ENCODE peak calls at places on chromosome 10, in nine cellular contexts. One of them, this sample, is unnamed.

GRCh38 chr10:122495406-122496340 is 34.3 kb downstream of the HTRA1 start:
- DNase-seq in A549: no peak
- DNase-seq in prostate gland: peak
- DNase-seq in gastrocnemius medialis: peak
- DNase-seq in transverse colon: no peak
- DNase-seq in adrenal gland: peak
- DNase-seq in H1: no peak
- DNase-seq in testis: peak
- DNase-seq in spleen: no peak
- DNase-seq in this sample: peak

GRCh38 chr10:5165738-5166137 is 19.2 kb downstream of the AKR1C8 start:
- DNase-seq in A549: peak
- DNase-seq in prostate gland: no peak
- DNase-seq in gastrocnemius medialis: no peak
- DNase-seq in transverse colon: no peak
- DNase-seq in adrenal gland: no peak
- DNase-seq in H1: no peak
- DNase-seq in testis: no peak
- DNase-seq in spleen: no peak
- DNase-seq in this sample: no peak

GRCh38 chr10:34157501-34157900 is 657.6 kb downstream of the PARD3 start:
- DNase-seq in A549: no peak
- DNase-seq in prostate gland: no peak
- DNase-seq in gastrocnemius medialis: no peak
- DNase-seq in transverse colon: no peak
- DNase-seq in adrenal gland: no peak
- DNase-seq in H1: no peak
- DNase-seq in testis: no peak
- DNase-seq in spleen: no peak
- DNase-seq in this sample: no peak

GRCh38 chr10:70985824-70986336 is 97.5 kb upstream of the PCBD1 start:
- DNase-seq in A549: no peak
- DNase-seq in prostate gland: peak
- DNase-seq in gastrocnemius medialis: peak
- DNase-seq in transverse colon: peak
- DNase-seq in adrenal gland: no peak
- DNase-seq in H1: no peak
- DNase-seq in testis: no peak
- DNase-seq in spleen: peak
- DNase-seq in this sample: no peak

GRCh38 chr10:123442901-123443300 is 223.3 kb upstream of the GPR26 start:
- DNase-seq in A549: no peak
- DNase-seq in prostate gland: no peak
- DNase-seq in gastrocnemius medialis: no peak
- DNase-seq in transverse colon: no peak
- DNase-seq in adrenal gland: no peak
- DNase-seq in H1: no peak
- DNase-seq in testis: no peak
- DNase-seq in spleen: no peak
- DNase-seq in this sample: no peak

GRCh38 chr10:34916368-34916767 is 101.3 kb upstream of the PARD3 start:
- DNase-seq in A549: no peak
- DNase-seq in prostate gland: no peak
- DNase-seq in gastrocnemius medialis: no peak
- DNase-seq in transverse colon: no peak
- DNase-seq in adrenal gland: no peak
- DNase-seq in H1: no peak
- DNase-seq in testis: no peak
- DNase-seq in spleen: no peak
- DNase-seq in this sample: no peak

GRCh38 chr10:83287374-83287773 is 851.9 kb upstream of the GHITM start:
- DNase-seq in A549: no peak
- DNase-seq in prostate gland: no peak
- DNase-seq in gastrocnemius medialis: no peak
- DNase-seq in transverse colon: no peak
- DNase-seq in adrenal gland: no peak
- DNase-seq in H1: no peak
- DNase-seq in testis: no peak
- DNase-seq in spleen: no peak
- DNase-seq in this sample: no peak

GRCh38 chr10:132464256-132465192 is 67.5 kb downstream of the PWWP2B start:
- DNase-seq in A549: no peak
- DNase-seq in prostate gland: peak
- DNase-seq in gastrocnemius medialis: peak
- DNase-seq in transverse colon: peak
- DNase-seq in adrenal gland: peak
- DNase-seq in H1: no peak
- DNase-seq in testis: peak
- DNase-seq in spleen: peak
- DNase-seq in this sample: peak

GRCh38 chr10:107163904-107164861 is at the start of gene SORCS1:
- DNase-seq in A549: no peak
- DNase-seq in prostate gland: no peak
- DNase-seq in gastrocnemius medialis: no peak
- DNase-seq in transverse colon: peak
- DNase-seq in adrenal gland: no peak
- DNase-seq in H1: no peak
- DNase-seq in testis: peak
- DNase-seq in spleen: peak
- DNase-seq in this sample: peak

GRCh38 chr10:33900591-33900990 is 566.1 kb upstream of the NRP1 start:
- DNase-seq in A549: no peak
- DNase-seq in prostate gland: no peak
- DNase-seq in gastrocnemius medialis: no peak
- DNase-seq in transverse colon: no peak
- DNase-seq in adrenal gland: no peak
- DNase-seq in H1: no peak
- DNase-seq in testis: no peak
- DNase-seq in spleen: no peak
- DNase-seq in this sample: no peak

GRCh38 chr10:42149027-42149700 is 489.2 kb downstream of the ZNF33B start:
- DNase-seq in A549: no peak
- DNase-seq in prostate gland: peak
- DNase-seq in gastrocnemius medialis: no peak
- DNase-seq in transverse colon: no peak
- DNase-seq in adrenal gland: no peak
- DNase-seq in H1: no peak
- DNase-seq in testis: peak
- DNase-seq in spleen: peak
- DNase-seq in this sample: no peak

GRCh38 chr10:8056891-8057331 is 2.4 kb downstream of the GATA3 start:
- DNase-seq in A549: no peak
- DNase-seq in prostate gland: no peak
- DNase-seq in gastrocnemius medialis: no peak
- DNase-seq in transverse colon: no peak
- DNase-seq in adrenal gland: no peak
- DNase-seq in H1: no peak
- DNase-seq in testis: no peak
- DNase-seq in spleen: no peak
- DNase-seq in this sample: no peak

GRCh38 chr10:8056378-8056777 is 1.9 kb downstream of the GATA3 start:
- DNase-seq in A549: no peak
- DNase-seq in prostate gland: no peak
- DNase-seq in gastrocnemius medialis: no peak
- DNase-seq in transverse colon: no peak
- DNase-seq in adrenal gland: no peak
- DNase-seq in H1: no peak
- DNase-seq in testis: no peak
- DNase-seq in spleen: no peak
- DNase-seq in this sample: no peak

GRCh38 chr10:8054498-8055407 is at the start of gene GATA3:
- DNase-seq in A549: peak
- DNase-seq in prostate gland: peak
- DNase-seq in gastrocnemius medialis: no peak
- DNase-seq in transverse colon: peak
- DNase-seq in adrenal gland: peak
- DNase-seq in H1: no peak
- DNase-seq in testis: peak
- DNase-seq in spleen: peak
- DNase-seq in this sample: peak

GRCh38 chr10:8054243-8054497 is 318 bp upstream of the GATA3 start:
- DNase-seq in A549: peak
- DNase-seq in prostate gland: peak
- DNase-seq in gastrocnemius medialis: no peak
- DNase-seq in transverse colon: no peak
- DNase-seq in adrenal gland: no peak
- DNase-seq in H1: no peak
- DNase-seq in testis: no peak
- DNase-seq in spleen: no peak
- DNase-seq in this sample: no peak

GRCh38 chr10:8055420-8056349 is 1.2 kb downstream of the GATA3 start:
- DNase-seq in A549: no peak
- DNase-seq in prostate gland: no peak
- DNase-seq in gastrocnemius medialis: no peak
- DNase-seq in transverse colon: no peak
- DNase-seq in adrenal gland: no peak
- DNase-seq in H1: no peak
- DNase-seq in testis: no peak
- DNase-seq in spleen: peak
- DNase-seq in this sample: no peak
- H3K4me3 ChIP-seq in A549: peak
- H3K4me3 ChIP-seq in prostate gland: peak
- H3K4me3 ChIP-seq in gastrocnemius medialis: peak
- H3K4me3 ChIP-seq in transverse colon: peak
- H3K4me3 ChIP-seq in adrenal gland: no peak
- H3K4me3 ChIP-seq in H1: peak
- H3K4me3 ChIP-seq in testis: no peak
- H3K4me3 ChIP-seq in spleen: peak
- H3K4me3 ChIP-seq in this sample: peak

GRCh38 chr10:29535012-29535777 is 99.6 kb downstream of the SVIL start:
- DNase-seq in A549: peak
- DNase-seq in prostate gland: peak
- DNase-seq in gastrocnemius medialis: peak
- DNase-seq in transverse colon: peak
- DNase-seq in adrenal gland: peak
- DNase-seq in H1: no peak
- DNase-seq in testis: peak
- DNase-seq in spleen: no peak
- DNase-seq in this sample: no peak
- TF ChIP-seq POLR2A in A549: no peak
- TF ChIP-seq POLR2A in prostate gland: no peak
- TF ChIP-seq POLR2A in gastrocnemius medialis: no peak
- TF ChIP-seq POLR2A in transverse colon: no peak
- TF ChIP-seq POLR2A in adrenal gland: peak
- TF ChIP-seq POLR2A in H1: no peak
- TF ChIP-seq POLR2A in testis: no peak
- TF ChIP-seq POLR2A in spleen: no peak
- TF ChIP-seq POLR2A in this sample: no peak

DNA sequence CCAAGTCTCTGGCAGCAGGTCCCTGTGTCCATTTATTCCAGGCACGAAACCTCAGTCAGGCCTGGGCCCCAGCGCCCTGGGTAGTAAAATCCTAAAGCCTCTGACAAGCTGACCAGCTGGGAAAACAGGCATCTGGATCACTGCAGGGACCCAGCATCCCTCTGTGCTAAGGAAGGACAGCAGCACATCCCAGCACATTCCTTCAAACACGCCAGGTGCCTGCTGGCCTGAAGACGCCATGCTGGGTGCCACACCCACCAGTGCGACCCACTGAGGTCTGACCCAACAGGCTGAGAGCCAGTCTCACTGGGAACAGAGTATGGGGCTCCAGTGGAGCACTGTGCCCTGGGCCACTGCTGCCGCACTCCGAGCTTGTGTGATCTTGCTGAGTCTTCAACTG is 6.4 kb downstream of the DNAJB12 start:
- DNase-seq in A549: no peak
- DNase-seq in prostate gland: no peak
- DNase-seq in gastrocnemius medialis: no peak
- DNase-seq in transverse colon: no peak
- DNase-seq in adrenal gland: peak
- DNase-seq in H1: no peak
- DNase-seq in testis: no peak
- DNase-seq in spleen: no peak
- DNase-seq in this sample: no peak
- H3K4me3 ChIP-seq in A549: no peak
- H3K4me3 ChIP-seq in prostate gland: no peak
- H3K4me3 ChIP-seq in gastrocnemius medialis: no peak
- H3K4me3 ChIP-seq in transverse colon: no peak
- H3K4me3 ChIP-seq in adrenal gland: no peak
- H3K4me3 ChIP-seq in H1: no peak
- H3K4me3 ChIP-seq in testis: no peak
- H3K4me3 ChIP-seq in spleen: no peak
- H3K4me3 ChIP-seq in this sample: no peak

GRCh38 chr10:50622497-50623298 is 1.1 kb downstream of the SGMS1 start:
- DNase-seq in A549: peak
- DNase-seq in prostate gland: peak
- DNase-seq in gastrocnemius medialis: peak
- DNase-seq in transverse colon: peak
- DNase-seq in adrenal gland: peak
- DNase-seq in H1: no peak
- DNase-seq in testis: peak
- DNase-seq in spleen: peak
- DNase-seq in this sample: peak

GRCh38 chr10:50623299-50624153 is at the start of gene SGMS1:
- DNase-seq in A549: peak
- DNase-seq in prostate gland: peak
- DNase-seq in gastrocnemius medialis: peak
- DNase-seq in transverse colon: peak
- DNase-seq in adrenal gland: peak
- DNase-seq in H1: peak
- DNase-seq in testis: peak
- DNase-seq in spleen: peak
- DNase-seq in this sample: peak

GRCh38 chr10:50625663-50626062 is 1.9 kb upstream of the SGMS1 start:
- DNase-seq in A549: no peak
- DNase-seq in prostate gland: no peak
- DNase-seq in gastrocnemius medialis: no peak
- DNase-seq in transverse colon: no peak
- DNase-seq in adrenal gland: no peak
- DNase-seq in H1: no peak
- DNase-seq in testis: no peak
- DNase-seq in spleen: no peak
- DNase-seq in this sample: no peak

GRCh38 chr10:50624866-50625491 is 1.2 kb upstream of the SGMS1 start:
- DNase-seq in A549: peak
- DNase-seq in prostate gland: peak
- DNase-seq in gastrocnemius medialis: peak
- DNase-seq in transverse colon: peak
- DNase-seq in adrenal gland: peak
- DNase-seq in H1: peak
- DNase-seq in testis: peak
- DNase-seq in spleen: no peak
- DNase-seq in this sample: peak

DNA sequence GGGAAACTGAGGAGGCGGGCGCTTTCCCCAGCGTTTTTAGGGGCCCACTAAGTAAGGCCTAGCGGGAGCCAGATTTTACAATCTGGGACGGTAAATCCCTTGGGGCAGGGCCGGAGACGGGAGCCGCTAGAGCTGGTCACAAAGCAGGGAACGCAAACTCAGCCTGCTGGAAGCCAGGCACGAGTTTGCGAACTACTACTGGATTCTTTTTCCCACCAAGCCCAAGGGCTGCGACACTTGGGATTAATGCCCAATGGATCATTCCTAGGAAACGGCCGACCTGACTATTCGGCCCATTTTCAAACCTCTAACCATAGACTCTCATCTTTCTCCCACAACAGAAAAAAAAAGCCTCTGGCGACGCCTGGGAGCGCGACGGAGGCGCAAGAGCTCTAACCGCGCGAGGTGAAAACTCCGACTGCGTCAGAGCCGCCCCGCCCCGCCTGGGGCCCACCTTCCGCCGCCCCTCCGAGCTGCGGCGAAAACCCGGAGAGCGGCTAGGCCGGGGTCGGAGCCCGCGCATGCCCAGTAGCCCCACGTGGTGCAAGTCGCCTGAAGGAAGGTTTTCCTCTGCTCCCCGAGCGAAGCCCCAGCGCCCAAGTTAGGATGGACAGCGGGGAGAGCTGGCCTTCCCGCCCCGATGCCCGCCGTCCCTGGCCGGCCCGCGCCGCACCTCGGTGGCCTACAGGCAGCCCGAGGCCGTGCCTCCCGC is 554 bp upstream of the SGMS1 start:
- DNase-seq in A549: peak
- DNase-seq in prostate gland: peak
- DNase-seq in gastrocnemius medialis: peak
- DNase-seq in transverse colon: peak
- DNase-seq in adrenal gland: peak
- DNase-seq in H1: peak
- DNase-seq in testis: peak
- DNase-seq in spleen: peak
- DNase-seq in this sample: peak
- TF ChIP-seq POLR2A in A549: peak
- TF ChIP-seq POLR2A in prostate gland: peak
- TF ChIP-seq POLR2A in gastrocnemius medialis: peak
- TF ChIP-seq POLR2A in transverse colon: peak
- TF ChIP-seq POLR2A in adrenal gland: peak
- TF ChIP-seq POLR2A in H1: peak
- TF ChIP-seq POLR2A in testis: peak
- TF ChIP-seq POLR2A in spleen: peak
- TF ChIP-seq POLR2A in this sample: no peak